ENCODE peak calls at places on chromosome 17, in ten cellular contexts. U, E, W, K, V, O, Z, B, A and H are unnamed samples.
A peak's percentile ranks its signal among the peaks of the same experiment; 100 is the strongest.

GRCh38 chr17:61875285-61875684 is 12.0 kb upstream of the BRIP1 start:
- DNase-seq in U (no peak), E (no peak), W (no peak), K (no peak), V (no peak), O (no peak), Z (no peak), B (no peak), A (no peak), H (no peak)

GRCh38 chr17:30476726-30477082 is 504 bp upstream of the GOSR1 start:
- DNase-seq in U (no peak), E (no peak), W (peak; percentile 66), K (no peak), V (no peak), O (peak; percentile 8), Z (no peak), B (peak; percentile 24), A (peak; percentile 51), H (no peak)

GRCh38 chr17:68840073-68840472 is 115.1 kb downstream of the ABCA8 start:
- DNase-seq in U (no peak), E (no peak), W (no peak), K (no peak), V (no peak), O (no peak), Z (no peak), B (no peak), A (no peak), H (no peak)

GRCh38 chr17:62809656-62810055 is 1.5 kb upstream of the MARCHF10 start:
- DNase-seq in U (no peak), E (no peak), W (no peak), K (no peak), V (no peak), O (no peak), Z (no peak), B (no peak), A (no peak), H (no peak)

GRCh38 chr17:81065500-81065899 is 30.5 kb downstream of the BAIAP2 start:
- DNase-seq in U (no peak), E (no peak), W (no peak), K (no peak), V (no peak), O (no peak), Z (no peak), B (no peak), A (no peak), H (no peak)

GRCh38 chr17:46854948-46855347 is 3.6 kb downstream of the WNT9B start:
- DNase-seq in U (no peak), E (no peak), W (no peak), K (no peak), V (no peak), O (no peak), Z (no peak), B (no peak), A (no peak), H (no peak)

GRCh38 chr17:47929218-47930000 is 12.0 kb upstream of the PNPO start:
- DNase-seq in U (no peak), E (no peak), W (no peak), K (no peak), V (no peak), O (no peak), Z (no peak), B (no peak), A (no peak), H (no peak)

GRCh38 chr17:47280072-47280811 is 26.6 kb downstream of the ITGB3 start:
- DNase-seq in U (no peak), E (no peak), W (no peak), K (no peak), V (no peak), O (no peak), Z (no peak), B (no peak), A (no peak), H (no peak)

GRCh38 chr17:82212331-82213250 is at the start of gene CCDC57:
- DNase-seq in U (peak; percentile 34), E (peak; percentile 86), W (peak; percentile 51), K (peak; percentile 97), V (no peak), O (peak; percentile 77), Z (no peak), B (peak; percentile 78), A (peak; percentile 88), H (no peak)

GRCh38 chr17:48579738-48580543 is 1.8 kb upstream of the HOXB4 start:
- DNase-seq in U (no peak), E (no peak), W (no peak), K (no peak), V (no peak), O (no peak), Z (no peak), B (no peak), A (no peak), H (no peak)

GRCh38 chr17:40870136-40870535 is 3.1 kb upstream of the KRT12 start:
- DNase-seq in U (no peak), E (no peak), W (no peak), K (no peak), V (no peak), O (no peak), Z (no peak), B (no peak), A (no peak), H (no peak)

GRCh38 chr17:44900894-44901293 is 1.6 kb upstream of the EFTUD2 start:
- DNase-seq in U (no peak), E (peak; percentile 36), W (no peak), K (no peak), V (peak; percentile 46), O (no peak), Z (no peak), B (no peak), A (no peak), H (peak; percentile 88)

GRCh38 chr17:78396436-78397335 is 18.2 kb downstream of the PGS1 start:
- DNase-seq in U (no peak), E (no peak), W (no peak), K (no peak), V (no peak), O (no peak), Z (no peak), B (no peak), A (no peak), H (no peak)

GRCh38 chr17:45367216-45367615 is 50.4 kb upstream of the MAP3K14 start:
- DNase-seq in U (no peak), E (peak; percentile 46), W (no peak), K (no peak), V (no peak), O (no peak), Z (no peak), B (peak; percentile 1), A (no peak), H (no peak)

GRCh38 chr17:18362509-18363020 is 785 bp downstream of the SHMT1 start:
- DNase-seq in U (no peak), E (no peak), W (peak; percentile 88), K (no peak), V (no peak), O (peak; percentile 9), Z (no peak), B (no peak), A (peak; percentile 54), H (no peak)

GRCh38 chr17:70655179-70655578 is 485.8 kb downstream of the KCNJ2 start:
- DNase-seq in U (no peak), E (no peak), W (no peak), K (no peak), V (no peak), O (no peak), Z (no peak), B (no peak), A (no peak), H (no peak)

GRCh38 chr17:77140878-77141767 is at the start of gene SEC14L1:
- DNase-seq in U (no peak), E (peak; percentile 82), W (no peak), K (no peak), V (no peak), O (peak; percentile 59), Z (peak; percentile 3), B (peak; percentile 47), A (peak; percentile 69), H (no peak)

GRCh38 chr17:59244081-59244480 is 23.8 kb downstream of the GDPD1 start:
- DNase-seq in U (no peak), E (no peak), W (no peak), K (no peak), V (no peak), O (no peak), Z (no peak), B (no peak), A (no peak), H (no peak)

GRCh38 chr17:39756376-39757079 is 18.8 kb downstream of the GRB7 start:
- DNase-seq in U (no peak), E (peak; percentile 24), W (no peak), K (no peak), V (no peak), O (no peak), Z (no peak), B (no peak), A (no peak), H (no peak)

GRCh38 chr17:58728831-58729230 is 26.8 kb upstream of the PPM1E start:
- DNase-seq in U (no peak), E (no peak), W (no peak), K (no peak), V (no peak), O (no peak), Z (no peak), B (no peak), A (no peak), H (no peak)